ENCODE peak calls at places on chromosomes 6 and 20, in five cellular contexts. C, S, V, H and W are unnamed samples.

GRCh38 chr6:106163966-106164877 is 78.1 kb downstream of the PRDM1 start:
- DNase-seq in H (peak; percentile 71), V (peak; percentile 59), S (no peak), C (peak; percentile 98), W (no peak)

GRCh38 chr6:149093643-149094042 is 223.9 kb upstream of the TAB2 start:
- DNase-seq in V (no peak), S (no peak), H (no peak), C (peak; percentile 58), W (no peak)

GRCh38 chr6:33689879-33690278 is 21.6 kb downstream of the UQCC2 start:
- DNase-seq in S (no peak), V (no peak), H (no peak), C (no peak), W (no peak)

GRCh38 chr6:32047084-32047478 is 8.9 kb downstream of the CYP21A2 start:
- DNase-seq in V (no peak), S (peak; percentile 71), C (no peak), H (no peak), W (peak; percentile 25)

GRCh38 chr20:15676815-15677214 is 896.4 kb downstream of the KIF16B start:
- DNase-seq in S (no peak), H (no peak), C (no peak), V (no peak), W (no peak)

GRCh38 chr6:68743099-68743498 is 108.0 kb downstream of the ADGRB3 start:
- DNase-seq in V (no peak), C (no peak), S (no peak), H (no peak), W (no peak)

GRCh38 chr6:103183831-103184411 is 1675.8 kb downstream of the HACE1 start:
- DNase-seq in V (no peak), C (no peak), H (no peak), S (peak; percentile 28), W (peak; percentile 20)

GRCh38 chr20:8854566-8854965 is 214.3 kb upstream of the PLCB4 start:
- DNase-seq in C (peak; percentile 8), H (peak; percentile 58), S (peak; percentile 58), V (peak; percentile 32), W (peak; percentile 8)

GRCh38 chr6:117829594-117830319 is 77.3 kb upstream of the SLC35F1 start:
- DNase-seq in V (no peak), C (peak; percentile 33), H (no peak), S (peak; percentile 85), W (peak; percentile 76)

GRCh38 chr6:145227593-145227992 is 507.7 kb downstream of the EPM2A start:
- DNase-seq in S (no peak), V (no peak), C (no peak), H (no peak), W (no peak)